ENCODE peak calls at places on chromosome 18, in five cellular contexts. One of them, this sample, is unnamed.

GRCh38 chr18:47191956-47192355 is 15.8 kb upstream of the IER3IP1 start:
- DNase-seq in GF-D8: no peak
- DNase-seq in endothelial cell: no peak
- DNase-seq in AG04449: no peak
- DNase-seq in psoas muscle: no peak
- DNase-seq in this sample: no peak

GRCh38 chr18:12309683-12310198 is 1.7 kb downstream of the TUBB6 start:
- DNase-seq in GF-D8: no peak
- DNase-seq in endothelial cell: no peak
- DNase-seq in AG04449: no peak
- DNase-seq in psoas muscle: no peak
- DNase-seq in this sample: no peak

GRCh38 chr18:13617826-13618515 is 108.4 kb downstream of the FAM210A start:
- DNase-seq in GF-D8: no peak
- DNase-seq in endothelial cell: no peak
- DNase-seq in AG04449: no peak
- DNase-seq in psoas muscle: no peak
- DNase-seq in this sample: no peak

GRCh38 chr18:7273301-7273911 is 42.5 kb downstream of the LRRC30 start:
- DNase-seq in GF-D8: peak
- DNase-seq in endothelial cell: peak
- DNase-seq in AG04449: no peak
- DNase-seq in psoas muscle: peak
- DNase-seq in this sample: peak

GRCh38 chr18:9578306-9578705 is 36.1 kb downstream of the PPP4R1 start:
- DNase-seq in GF-D8: no peak
- DNase-seq in endothelial cell: no peak
- DNase-seq in AG04449: no peak
- DNase-seq in psoas muscle: no peak
- DNase-seq in this sample: no peak

GRCh38 chr18:22505136-22505535 is 87.4 kb upstream of the CTAGE1 start:
- DNase-seq in GF-D8: no peak
- DNase-seq in endothelial cell: no peak
- DNase-seq in AG04449: no peak
- DNase-seq in psoas muscle: no peak
- DNase-seq in this sample: no peak

GRCh38 chr18:79371536-79372210 is 24.1 kb upstream of the NFATC1 start:
- DNase-seq in GF-D8: no peak
- DNase-seq in endothelial cell: no peak
- DNase-seq in AG04449: no peak
- DNase-seq in psoas muscle: no peak
- DNase-seq in this sample: peak

GRCh38 chr18:75472391-75472790 is 44.9 kb upstream of the SMIM21 start:
- DNase-seq in GF-D8: no peak
- DNase-seq in endothelial cell: no peak
- DNase-seq in AG04449: no peak
- DNase-seq in psoas muscle: no peak
- DNase-seq in this sample: no peak

GRCh38 chr18:54532222-54532621 is 58.8 kb upstream of the DYNAP start:
- DNase-seq in GF-D8: no peak
- DNase-seq in endothelial cell: no peak
- DNase-seq in AG04449: no peak
- DNase-seq in psoas muscle: no peak
- DNase-seq in this sample: no peak

GRCh38 chr18:60413944-60414547 is 41.5 kb upstream of the MC4R start:
- DNase-seq in GF-D8: no peak
- DNase-seq in endothelial cell: peak
- DNase-seq in AG04449: no peak
- DNase-seq in psoas muscle: no peak
- DNase-seq in this sample: peak

GRCh38 chr18:37684183-37684582 is 118.6 kb upstream of the CELF4 start:
- DNase-seq in GF-D8: no peak
- DNase-seq in endothelial cell: no peak
- DNase-seq in AG04449: no peak
- DNase-seq in psoas muscle: no peak
- DNase-seq in this sample: no peak

GRCh38 chr18:58635891-58636290 is 7.0 kb upstream of the ALPK2 start:
- DNase-seq in GF-D8: no peak
- DNase-seq in endothelial cell: no peak
- DNase-seq in AG04449: no peak
- DNase-seq in psoas muscle: no peak
- DNase-seq in this sample: no peak

GRCh38 chr18:76416935-76417334 is 78.1 kb downstream of the ZNF516 start:
- DNase-seq in GF-D8: no peak
- DNase-seq in endothelial cell: no peak
- DNase-seq in AG04449: no peak
- DNase-seq in psoas muscle: peak
- DNase-seq in this sample: no peak

GRCh38 chr18:49591775-49592174 is 29.9 kb downstream of the LIPG start:
- DNase-seq in GF-D8: no peak
- DNase-seq in endothelial cell: no peak
- DNase-seq in AG04449: no peak
- DNase-seq in psoas muscle: no peak
- DNase-seq in this sample: no peak

GRCh38 chr18:32110005-32110404 is 18.3 kb downstream of the RNF138 start:
- DNase-seq in GF-D8: no peak
- DNase-seq in endothelial cell: no peak
- DNase-seq in AG04449: no peak
- DNase-seq in psoas muscle: no peak
- DNase-seq in this sample: no peak

GRCh38 chr18:3451989-3452749 is 2.2 kb downstream of the TGIF1 start:
- DNase-seq in GF-D8: peak
- DNase-seq in endothelial cell: peak
- DNase-seq in AG04449: no peak
- DNase-seq in psoas muscle: peak
- DNase-seq in this sample: peak

GRCh38 chr18:76687271-76688006 is 134.9 kb upstream of the ZNF236 start:
- DNase-seq in GF-D8: no peak
- DNase-seq in endothelial cell: no peak
- DNase-seq in AG04449: no peak
- DNase-seq in psoas muscle: no peak
- DNase-seq in this sample: no peak

GRCh38 chr18:111292-112014 is 46.9 kb upstream of the USP14 start:
- DNase-seq in GF-D8: no peak
- DNase-seq in endothelial cell: peak
- DNase-seq in AG04449: no peak
- DNase-seq in psoas muscle: peak
- DNase-seq in this sample: no peak

GRCh38 chr18:78681934-78682333 is 297.7 kb upstream of the SALL3 start:
- DNase-seq in GF-D8: no peak
- DNase-seq in endothelial cell: no peak
- DNase-seq in AG04449: no peak
- DNase-seq in psoas muscle: no peak
- DNase-seq in this sample: no peak

GRCh38 chr18:80197490-80197889 is 49.8 kb downstream of the PARD6G start:
- DNase-seq in GF-D8: no peak
- DNase-seq in endothelial cell: no peak
- DNase-seq in AG04449: no peak
- DNase-seq in psoas muscle: no peak
- DNase-seq in this sample: no peak

GRCh38 chr18:36572135-36572856 is 256.5 kb downstream of the TPGS2 start:
- DNase-seq in GF-D8: no peak
- DNase-seq in endothelial cell: peak
- DNase-seq in AG04449: no peak
- DNase-seq in psoas muscle: no peak
- DNase-seq in this sample: peak

GRCh38 chr18:13630869-13631268 is 95.5 kb downstream of the FAM210A start:
- DNase-seq in GF-D8: no peak
- DNase-seq in endothelial cell: no peak
- DNase-seq in AG04449: no peak
- DNase-seq in psoas muscle: no peak
- DNase-seq in this sample: no peak

GRCh38 chr18:63233334-63233733 is 86.2 kb downstream of the BCL2 start:
- DNase-seq in GF-D8: no peak
- DNase-seq in endothelial cell: no peak
- DNase-seq in AG04449: no peak
- DNase-seq in psoas muscle: no peak
- DNase-seq in this sample: no peak

GRCh38 chr18:32714571-32715148 is 58.2 kb downstream of the KLHL14 start:
- DNase-seq in GF-D8: peak
- DNase-seq in endothelial cell: peak
- DNase-seq in AG04449: peak
- DNase-seq in psoas muscle: no peak
- DNase-seq in this sample: peak

GRCh38 chr18:3514312-3515216 is 64.6 kb downstream of the TGIF1 start:
- DNase-seq in GF-D8: no peak
- DNase-seq in endothelial cell: no peak
- DNase-seq in AG04449: no peak
- DNase-seq in psoas muscle: no peak
- DNase-seq in this sample: no peak

GRCh38 chr18:56233595-56233994 is 404.8 kb downstream of the TXNL1 start:
- DNase-seq in GF-D8: no peak
- DNase-seq in endothelial cell: no peak
- DNase-seq in AG04449: peak
- DNase-seq in psoas muscle: no peak
- DNase-seq in this sample: no peak

GRCh38 chr18:79942786-79943607 is 8.5 kb downstream of the SLC66A2 start:
- DNase-seq in GF-D8: no peak
- DNase-seq in endothelial cell: no peak
- DNase-seq in AG04449: no peak
- DNase-seq in psoas muscle: peak
- DNase-seq in this sample: no peak

GRCh38 chr18:13036622-13037320 is 45.6 kb downstream of the CEP192 start:
- DNase-seq in GF-D8: no peak
- DNase-seq in endothelial cell: no peak
- DNase-seq in AG04449: peak
- DNase-seq in psoas muscle: no peak
- DNase-seq in this sample: no peak

GRCh38 chr18:48868468-48869466 is 82.0 kb downstream of the SMAD7 start:
- DNase-seq in GF-D8: no peak
- DNase-seq in endothelial cell: no peak
- DNase-seq in AG04449: no peak
- DNase-seq in psoas muscle: no peak
- DNase-seq in this sample: peak

GRCh38 chr18:48477353-48477752 is 61.5 kb upstream of the CTIF start:
- DNase-seq in GF-D8: peak
- DNase-seq in endothelial cell: no peak
- DNase-seq in AG04449: no peak
- DNase-seq in psoas muscle: no peak
- DNase-seq in this sample: peak

GRCh38 chr18:48541026-48541746 is 2.4 kb downstream of the CTIF start:
- DNase-seq in GF-D8: peak
- DNase-seq in endothelial cell: peak
- DNase-seq in AG04449: no peak
- DNase-seq in psoas muscle: peak
- DNase-seq in this sample: peak

This sample was measured in Kasumi-1.